ENCODE peak calls at places on chromosomes 5 and 9, in four cellular contexts. One of them, this sample, is unnamed.

GRCh38 chr5:142726188-142726731 is 40.4 kb upstream of the FGF1 start:
- DNase-seq in coronary artery: no peak
- DNase-seq in nephron progenitor cell: no peak
- DNase-seq in esophagus muscularis mucosa: no peak
- DNase-seq in this sample: no peak

GRCh38 chr5:180456792-180457191 is 37.4 kb upstream of the CNOT6 start:
- DNase-seq in coronary artery: no peak
- DNase-seq in nephron progenitor cell: no peak
- DNase-seq in esophagus muscularis mucosa: no peak
- DNase-seq in this sample: no peak

GRCh38 chr9:89548210-89548609 is 50.3 kb upstream of the SEMA4D start:
- DNase-seq in coronary artery: no peak
- DNase-seq in nephron progenitor cell: no peak
- DNase-seq in esophagus muscularis mucosa: no peak
- DNase-seq in this sample: no peak

GRCh38 chr9:36985769-36986547 is 48.1 kb downstream of the PAX5 start:
- DNase-seq in coronary artery: no peak
- DNase-seq in nephron progenitor cell: peak
- DNase-seq in esophagus muscularis mucosa: no peak
- DNase-seq in this sample: no peak

GRCh38 chr9:75462866-75463265 is 374.6 kb downstream of the OSTF1 start:
- DNase-seq in coronary artery: no peak
- DNase-seq in nephron progenitor cell: no peak
- DNase-seq in esophagus muscularis mucosa: no peak
- DNase-seq in this sample: no peak

GRCh38 chr5:139588962-139589361 is 27.8 kb downstream of the UBE2D2 start:
- DNase-seq in coronary artery: no peak
- DNase-seq in nephron progenitor cell: no peak
- DNase-seq in esophagus muscularis mucosa: no peak
- DNase-seq in this sample: no peak

GRCh38 chr5:178651046-178651810 is 24.4 kb upstream of the CLK4 start:
- DNase-seq in coronary artery: no peak
- DNase-seq in nephron progenitor cell: no peak
- DNase-seq in esophagus muscularis mucosa: no peak
- DNase-seq in this sample: no peak

GRCh38 chr5:167802755-167803431 is 488.6 kb upstream of the WWC1 start:
- DNase-seq in coronary artery: no peak
- DNase-seq in nephron progenitor cell: no peak
- DNase-seq in esophagus muscularis mucosa: no peak
- DNase-seq in this sample: no peak

GRCh38 chr5:93621340-93621872 is 38.4 kb downstream of the NR2F1 start:
- DNase-seq in coronary artery: peak
- DNase-seq in nephron progenitor cell: peak
- DNase-seq in esophagus muscularis mucosa: peak
- DNase-seq in this sample: no peak

GRCh38 chr5:95725937-95726810 is 5.0 kb upstream of the RHOBTB3 start:
- DNase-seq in coronary artery: no peak
- DNase-seq in nephron progenitor cell: no peak
- DNase-seq in esophagus muscularis mucosa: no peak
- DNase-seq in this sample: peak

GRCh38 chr9:132743886-132744544 is 73.8 kb downstream of the GTF3C4 start:
- DNase-seq in coronary artery: peak
- DNase-seq in nephron progenitor cell: no peak
- DNase-seq in esophagus muscularis mucosa: no peak
- DNase-seq in this sample: no peak

DNA sequence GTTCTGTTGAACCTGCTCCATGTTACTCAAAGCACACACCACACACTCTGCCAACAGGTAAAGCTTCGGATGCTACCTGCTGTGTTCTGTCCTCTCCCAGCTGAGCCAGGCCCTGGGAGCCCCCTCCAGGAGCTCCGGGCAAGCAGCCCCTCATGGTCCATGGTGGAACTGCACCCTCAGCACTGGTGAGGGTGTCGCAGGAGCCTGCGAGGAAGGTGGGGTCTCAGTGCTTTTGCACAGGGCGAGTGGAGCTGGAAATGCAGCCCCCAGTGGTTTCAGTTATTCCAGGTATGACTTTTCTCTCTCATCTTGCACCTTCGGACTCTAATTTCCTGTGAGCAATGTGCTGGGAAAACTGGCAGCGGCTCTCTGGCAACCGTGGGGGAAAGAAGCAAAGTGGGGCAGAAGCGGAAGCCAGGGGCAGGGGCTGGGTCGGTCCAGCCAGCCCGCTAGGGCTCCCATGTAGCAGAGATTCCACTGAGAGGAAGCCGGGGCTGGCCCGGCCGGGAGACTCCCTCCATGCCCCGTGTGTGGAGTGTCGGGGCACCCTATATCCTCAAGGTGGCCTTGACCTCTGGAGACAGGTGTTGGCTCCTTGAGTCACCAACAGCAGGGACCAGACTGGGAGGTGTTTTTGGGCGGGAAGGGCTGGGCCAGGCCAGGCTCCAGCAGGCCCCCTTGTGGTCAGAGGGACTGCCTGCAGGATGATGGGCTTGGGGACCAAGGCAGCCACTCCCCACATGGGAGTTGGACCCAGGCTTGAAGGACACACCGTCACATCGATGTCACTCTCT is 75.6 kb upstream of the PRSS3 start:
- DNase-seq in coronary artery: no peak
- DNase-seq in nephron progenitor cell: peak
- DNase-seq in esophagus muscularis mucosa: no peak
- DNase-seq in this sample: peak
- TF ChIP-seq CTCF in coronary artery: no peak
- TF ChIP-seq CTCF in nephron progenitor cell: peak
- TF ChIP-seq CTCF in esophagus muscularis mucosa: peak
- TF ChIP-seq CTCF in this sample: peak

GRCh38 chr9:128254855-128255759 is 20.7 kb downstream of the GOLGA2 start:
- DNase-seq in coronary artery: no peak
- DNase-seq in nephron progenitor cell: peak
- DNase-seq in esophagus muscularis mucosa: no peak
- DNase-seq in this sample: peak
- TF ChIP-seq CTCF in coronary artery: peak
- TF ChIP-seq CTCF in nephron progenitor cell: peak
- TF ChIP-seq CTCF in esophagus muscularis mucosa: peak
- TF ChIP-seq CTCF in this sample: peak

GRCh38 chr9:77261605-77262004 is 84.3 kb downstream of the VPS13A start:
- DNase-seq in coronary artery: no peak
- DNase-seq in nephron progenitor cell: no peak
- DNase-seq in esophagus muscularis mucosa: no peak
- DNase-seq in this sample: no peak
- TF ChIP-seq CTCF in coronary artery: no peak
- TF ChIP-seq CTCF in nephron progenitor cell: no peak
- TF ChIP-seq CTCF in esophagus muscularis mucosa: no peak
- TF ChIP-seq CTCF in this sample: no peak

GRCh38 chr9:134275379-134275778 is 50.9 kb upstream of the RXRA start:
- DNase-seq in coronary artery: no peak
- DNase-seq in nephron progenitor cell: no peak
- DNase-seq in esophagus muscularis mucosa: no peak
- DNase-seq in this sample: no peak
- TF ChIP-seq CTCF in coronary artery: no peak
- TF ChIP-seq CTCF in nephron progenitor cell: no peak
- TF ChIP-seq CTCF in esophagus muscularis mucosa: no peak
- TF ChIP-seq CTCF in this sample: no peak

GRCh38 chr9:96453625-96454024 is 3.7 kb downstream of the HABP4 start:
- DNase-seq in coronary artery: no peak
- DNase-seq in nephron progenitor cell: no peak
- DNase-seq in esophagus muscularis mucosa: no peak
- DNase-seq in this sample: no peak
- TF ChIP-seq CTCF in coronary artery: peak
- TF ChIP-seq CTCF in nephron progenitor cell: peak
- TF ChIP-seq CTCF in esophagus muscularis mucosa: peak
- TF ChIP-seq CTCF in this sample: peak

DNA sequence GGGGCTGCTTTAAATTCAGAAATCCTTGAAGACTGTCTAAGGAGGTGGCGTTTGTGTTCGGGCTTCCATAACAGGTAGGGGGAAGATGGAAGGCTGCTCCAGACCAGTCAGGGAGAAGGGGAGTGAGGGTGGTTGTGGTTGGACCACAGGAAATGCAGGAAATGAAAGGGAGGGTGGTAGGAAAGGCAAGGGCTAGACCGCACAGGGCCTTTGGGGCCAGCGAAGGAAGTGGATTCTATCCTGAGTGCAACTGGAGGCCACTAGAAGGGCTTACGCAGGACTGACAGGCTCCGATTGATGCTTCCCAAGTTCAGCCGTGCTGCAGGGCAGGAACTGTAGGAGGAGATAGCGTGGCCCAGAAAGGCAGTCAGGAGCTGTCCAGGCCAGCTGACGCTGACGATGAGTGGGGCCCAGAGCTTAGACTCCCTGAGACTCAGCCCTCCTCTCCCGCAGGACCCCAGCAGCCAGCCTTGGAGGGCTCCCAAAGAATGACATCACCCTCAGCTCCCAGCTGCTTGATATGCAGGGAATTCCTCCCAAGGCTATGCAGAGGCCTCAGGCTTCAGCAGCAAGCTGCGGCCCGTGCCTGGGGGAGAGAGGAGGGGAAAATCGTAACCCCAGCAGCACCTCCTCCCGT is 48.8 kb downstream of the KCNIP1 start:
- DNase-seq in coronary artery: peak
- DNase-seq in nephron progenitor cell: peak
- DNase-seq in esophagus muscularis mucosa: no peak
- DNase-seq in this sample: no peak
- TF ChIP-seq CTCF in coronary artery: no peak
- TF ChIP-seq CTCF in nephron progenitor cell: no peak
- TF ChIP-seq CTCF in esophagus muscularis mucosa: no peak
- TF ChIP-seq CTCF in this sample: no peak

DNA sequence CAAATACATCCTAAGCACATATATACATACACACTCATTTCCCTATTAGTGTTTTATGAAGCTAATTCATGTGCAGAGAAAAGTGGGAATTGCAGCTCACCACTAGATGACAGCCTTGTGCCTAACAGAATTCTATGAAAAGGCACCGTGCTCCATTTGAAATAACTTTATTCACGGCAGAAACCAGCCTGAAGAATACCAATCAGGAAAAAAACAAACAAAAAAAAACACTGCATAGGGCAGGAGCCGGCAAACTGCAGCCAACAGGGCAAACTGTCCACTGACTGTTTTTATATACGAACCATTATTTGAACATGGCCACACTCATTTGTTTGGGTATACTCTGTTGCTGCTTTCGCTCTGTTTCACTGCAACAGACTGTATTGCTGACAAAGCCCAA is 33.6 kb downstream of the ERMP1 start:
- DNase-seq in coronary artery: no peak
- DNase-seq in nephron progenitor cell: no peak
- DNase-seq in esophagus muscularis mucosa: no peak
- DNase-seq in this sample: peak
- TF ChIP-seq CTCF in coronary artery: peak
- TF ChIP-seq CTCF in nephron progenitor cell: peak
- TF ChIP-seq CTCF in esophagus muscularis mucosa: peak
- TF ChIP-seq CTCF in this sample: peak

GRCh38 chr5:91042856-91043255 is 340.3 kb downstream of the ARRDC3 start:
- DNase-seq in coronary artery: no peak
- DNase-seq in nephron progenitor cell: no peak
- DNase-seq in esophagus muscularis mucosa: no peak
- DNase-seq in this sample: no peak
- TF ChIP-seq CTCF in coronary artery: no peak
- TF ChIP-seq CTCF in nephron progenitor cell: no peak
- TF ChIP-seq CTCF in esophagus muscularis mucosa: no peak
- TF ChIP-seq CTCF in this sample: no peak

GRCh38 chr5:128695791-128696520 is 157.9 kb upstream of the FBN2 start:
- DNase-seq in coronary artery: no peak
- DNase-seq in nephron progenitor cell: no peak
- DNase-seq in esophagus muscularis mucosa: no peak
- DNase-seq in this sample: no peak
- TF ChIP-seq CTCF in coronary artery: no peak
- TF ChIP-seq CTCF in nephron progenitor cell: peak
- TF ChIP-seq CTCF in esophagus muscularis mucosa: no peak
- TF ChIP-seq CTCF in this sample: no peak